ENCODE peak calls at places on chromosomes 6 and 20, in eight cellular contexts. C is substantia nigra, Y is ELF-1, V is NCI-H2081, T is HTR-8/SVneo, I is GM23248, Q is ecto neural progenitor cell, J is KBM-7. A is an unnamed sample.

GRCh38 chr6:61210549-61210948 is 1075.5 kb downstream of the KHDRBS2 start:
- DNase-seq in V (no peak), J (no peak), C (no peak), I (no peak), Q (no peak), Y (no peak), T (no peak), A (no peak)

GRCh38 chr20:2455771-2456497 is 14.7 kb downstream of the SNRPB start:
- DNase-seq in J (no peak), Q (no peak), I (peak), T (no peak), Y (no peak), V (no peak), C (no peak), A (no peak)

GRCh38 chr6:30799210-30799609 is 54.9 kb upstream of the IER3 start:
- DNase-seq in V (no peak), I (no peak), T (no peak), Y (no peak), Q (no peak), J (no peak), C (no peak), A (no peak)

GRCh38 chr6:16925461-16925860 is 164.2 kb upstream of the ATXN1 start:
- DNase-seq in Q (no peak), V (no peak), Y (no peak), I (peak), T (no peak), C (no peak), J (no peak), A (no peak)

GRCh38 chr6:137236581-137237355 is 17.6 kb upstream of the IFNGR1 start:
- DNase-seq in T (no peak), Y (no peak), J (no peak), V (no peak), I (no peak), Q (no peak), C (no peak), A (no peak)

GRCh38 chr6:39941138-39941537 is 6.9 kb upstream of the MOCS1 start:
- DNase-seq in T (no peak), V (no peak), Y (no peak), Q (no peak), I (no peak), C (no peak), J (no peak), A (no peak)

GRCh38 chr6:16130932-16131387 is 2.1 kb downstream of the MYLIP start:
- DNase-seq in J (peak), Y (no peak), Q (no peak), T (peak), C (no peak), I (peak), V (no peak), A (peak)

GRCh38 chr20:59466107-59466815 is 138.1 kb upstream of the PHACTR3 start:
- DNase-seq in J (no peak), T (no peak), C (no peak), Y (no peak), Q (no peak), V (no peak), I (no peak), A (no peak)

A was measured in HL-60.